ENCODE peak calls at places on chromosomes 3 and 15, in six cellular contexts. One of them, this sample, is unnamed.

GRCh38 chr3:171377859-171378258 is 82.3 kb downstream of the TNIK start:
- DNase-seq in mesenteric fat pad: no peak
- DNase-seq in H54: no peak
- DNase-seq in NCI-H345: no peak
- DNase-seq in mesothelial cell of epicardium: no peak
- DNase-seq in T-helper 2 cell: no peak
- DNase-seq in this sample: no peak

GRCh38 chr3:113819866-113820265 is 18.7 kb upstream of the GRAMD1C start:
- DNase-seq in mesenteric fat pad: no peak
- DNase-seq in NCI-H345: no peak
- DNase-seq in mesothelial cell of epicardium: no peak
- DNase-seq in H54: no peak
- DNase-seq in T-helper 2 cell: no peak
- DNase-seq in this sample: no peak

GRCh38 chr3:126035362-126036050 is 48.4 kb downstream of the SLC41A3 start:
- DNase-seq in T-helper 2 cell: no peak
- DNase-seq in mesothelial cell of epicardium: peak
- DNase-seq in mesenteric fat pad: peak
- DNase-seq in NCI-H345: no peak
- DNase-seq in H54: no peak
- DNase-seq in this sample: no peak

GRCh38 chr15:92807971-92808571 is 92.1 kb upstream of the CHD2 start:
- DNase-seq in mesothelial cell of epicardium: no peak
- DNase-seq in NCI-H345: no peak
- DNase-seq in H54: no peak
- DNase-seq in T-helper 2 cell: peak
- DNase-seq in mesenteric fat pad: no peak
- DNase-seq in this sample: no peak

GRCh38 chr15:70474682-70475438 is 288.5 kb downstream of the UACA start:
- DNase-seq in NCI-H345: no peak
- DNase-seq in mesothelial cell of epicardium: no peak
- DNase-seq in T-helper 2 cell: no peak
- DNase-seq in H54: peak
- DNase-seq in mesenteric fat pad: peak
- DNase-seq in this sample: peak

GRCh38 chr3:45546636-45547201 is 47.8 kb upstream of the LIMD1 start:
- DNase-seq in NCI-H345: no peak
- DNase-seq in T-helper 2 cell: peak
- DNase-seq in H54: no peak
- DNase-seq in mesenteric fat pad: no peak
- DNase-seq in mesothelial cell of epicardium: no peak
- DNase-seq in this sample: no peak

GRCh38 chr3:151468284-151468917 is 7.5 kb upstream of the IGSF10 start:
- DNase-seq in T-helper 2 cell: peak
- DNase-seq in mesothelial cell of epicardium: no peak
- DNase-seq in mesenteric fat pad: no peak
- DNase-seq in H54: peak
- DNase-seq in NCI-H345: peak
- DNase-seq in this sample: peak

GRCh38 chr15:60798821-60799220 is 319.9 kb upstream of the ICE2 start:
- DNase-seq in T-helper 2 cell: no peak
- DNase-seq in NCI-H345: no peak
- DNase-seq in mesenteric fat pad: no peak
- DNase-seq in mesothelial cell of epicardium: no peak
- DNase-seq in H54: no peak
- DNase-seq in this sample: no peak

GRCh38 chr3:61812517-61812916 is 251.1 kb downstream of the PTPRG start:
- DNase-seq in mesenteric fat pad: no peak
- DNase-seq in T-helper 2 cell: no peak
- DNase-seq in H54: no peak
- DNase-seq in NCI-H345: no peak
- DNase-seq in mesothelial cell of epicardium: no peak
- DNase-seq in this sample: no peak

GRCh38 chr15:78076231-78077052 is 1.1 kb downstream of the TBC1D2B start:
- DNase-seq in T-helper 2 cell: no peak
- DNase-seq in H54: no peak
- DNase-seq in mesothelial cell of epicardium: no peak
- DNase-seq in NCI-H345: no peak
- DNase-seq in mesenteric fat pad: peak
- DNase-seq in this sample: no peak

GRCh38 chr3:37852097-37852496 is 9.6 kb upstream of the CTDSPL start:
- DNase-seq in mesenteric fat pad: no peak
- DNase-seq in T-helper 2 cell: no peak
- DNase-seq in mesothelial cell of epicardium: no peak
- DNase-seq in H54: no peak
- DNase-seq in NCI-H345: no peak
- DNase-seq in this sample: no peak

GRCh38 chr3:85574306-85574705 is 615.5 kb downstream of the CADM2 start:
- DNase-seq in H54: no peak
- DNase-seq in NCI-H345: no peak
- DNase-seq in T-helper 2 cell: no peak
- DNase-seq in mesenteric fat pad: no peak
- DNase-seq in mesothelial cell of epicardium: no peak
- DNase-seq in this sample: no peak

GRCh38 chr15:62665449-62665848 is 377.1 kb upstream of the TPM1 start:
- DNase-seq in mesothelial cell of epicardium: no peak
- DNase-seq in NCI-H345: no peak
- DNase-seq in mesenteric fat pad: no peak
- DNase-seq in H54: no peak
- DNase-seq in T-helper 2 cell: no peak
- DNase-seq in this sample: no peak